ENCODE peak calls at places on chromosomes 1 and 21, in eight cellular contexts. Y is right lobe of liver, C is SK-N-MC, B is MM.1S, V is trophoblast cell, I is mammary epithelial cell, T is H9, P is heart left ventricle. X is an unnamed sample.

GRCh38 chr1:41754540-41754939 is 164.2 kb downstream of the HIVEP3 start:
- DNase-seq in Y (no peak), C (no peak), B (no peak), V (no peak), I (no peak), T (no peak), P (no peak), X (no peak)

GRCh38 chr1:2411801-2412394 is 466 bp downstream of the PEX10 start:
- DNase-seq in Y (peak; percentile 65), C (no peak), B (no peak), V (peak; percentile 14), I (no peak), T (peak; percentile 40), P (no peak), X (no peak)

GRCh38 chr1:37270639-37271038 is 203.7 kb upstream of the ZC3H12A start:
- DNase-seq in Y (no peak), C (no peak), B (no peak), V (no peak), I (no peak), T (no peak), P (no peak), X (no peak)

GRCh38 chr1:216750031-216750627 is 26.9 kb upstream of the ESRRG start:
- DNase-seq in Y (no peak), C (peak; percentile 18), B (peak; percentile 66), V (peak; percentile 22), I (peak; percentile 45), T (peak; percentile 48), P (peak; percentile 15), X (no peak)

GRCh38 chr1:164760585-164760968 is 201.6 kb downstream of the PBX1 start:
- DNase-seq in Y (no peak), C (no peak), B (no peak), V (no peak), I (no peak), T (no peak), P (no peak), X (no peak)

GRCh38 chr21:16318651-16319300 is 589.0 kb downstream of the USP25 start:
- DNase-seq in Y (no peak), C (no peak), B (no peak), V (no peak), I (no peak), T (no peak), P (no peak), X (no peak)

GRCh38 chr1:226542623-226543103 is 5.9 kb upstream of the STUM start:
- DNase-seq in Y (peak; percentile 44), C (no peak), B (no peak), V (no peak), I (no peak), T (no peak), P (peak; percentile 64), X (no peak)

GRCh38 chr1:47189844-47190562 is at the start of gene PDZK1IP1:
- DNase-seq in Y (peak; percentile 74), C (no peak), B (no peak), V (no peak), I (peak; percentile 83), T (peak; percentile 47), P (peak; percentile 48), X (peak; percentile 72)

GRCh38 chr1:173050865-173051264 is at the start of gene TNFSF18:
- DNase-seq in Y (no peak), C (peak; percentile 28), B (no peak), V (no peak), I (peak; percentile 58), T (no peak), P (peak; percentile 26), X (no peak)

GRCh38 chr1:84412316-84412942 is 14.1 kb downstream of the DNASE2B start:
- DNase-seq in Y (no peak), C (no peak), B (no peak), V (peak; percentile 57), I (no peak), T (no peak), P (no peak), X (no peak)

GRCh38 chr1:231748744-231749143 is 122.2 kb downstream of the DISC1 start:
- DNase-seq in Y (no peak), C (no peak), B (no peak), V (no peak), I (no peak), T (no peak), P (no peak), X (no peak)

GRCh38 chr1:46198026-46198826 is at the start of gene POMGNT1:
- DNase-seq in Y (peak; percentile 77), C (no peak), B (peak; percentile 79), V (peak; percentile 37), I (peak; percentile 71), T (peak; percentile 68), P (peak; percentile 72), X (no peak)

GRCh38 chr1:165218666-165219065 is 137.8 kb downstream of the LMX1A start:
- DNase-seq in Y (no peak), C (no peak), B (no peak), V (no peak), I (no peak), T (no peak), P (no peak), X (no peak)

GRCh38 chr1:52558941-52559340 is 6.0 kb upstream of the TUT4 start:
- DNase-seq in Y (no peak), C (no peak), B (no peak), V (no peak), I (no peak), T (no peak), P (no peak), X (no peak)

GRCh38 chr1:169733924-169734323 is at the start of gene SELE:
- DNase-seq in Y (no peak), C (no peak), B (no peak), V (no peak), I (no peak), T (no peak), P (no peak), X (no peak)

GRCh38 chr1:15617874-15618684 is 821 bp downstream of the DDI2 start:
- DNase-seq in Y (peak; percentile 57), C (no peak), B (peak; percentile 54), V (peak; percentile 45), I (peak; percentile 74), T (peak; percentile 35), P (peak; percentile 37), X (peak; percentile 60)

GRCh38 chr1:166136252-166136651 is 30.5 kb downstream of the FAM78B start:
- DNase-seq in Y (no peak), C (no peak), B (no peak), V (no peak), I (no peak), T (no peak), P (no peak), X (no peak)

GRCh38 chr21:42361286-42361685 is 5.0 kb downstream of the TFF1 start:
- DNase-seq in Y (no peak), C (no peak), B (no peak), V (no peak), I (no peak), T (no peak), P (no peak), X (no peak)

GRCh38 chr21:35256468-35256988 is 207.4 kb upstream of the RUNX1 start:
- DNase-seq in Y (peak; percentile 71), C (no peak), B (no peak), V (peak; percentile 68), I (peak; percentile 99), T (no peak), P (peak; percentile 81), X (peak; percentile 94)

GRCh38 chr1:221606216-221606615 is 135.7 kb downstream of the DUSP10 start:
- DNase-seq in Y (no peak), C (no peak), B (no peak), V (no peak), I (no peak), T (no peak), P (no peak), X (no peak)

GRCh38 chr1:57369889-57370288 is 54.0 kb downstream of the DAB1 start:
- DNase-seq in Y (no peak), C (no peak), B (no peak), V (no peak), I (no peak), T (peak; percentile 36), P (no peak), X (no peak)

GRCh38 chr1:40373323-40374283 is at the start of gene SMAP2:
- DNase-seq in Y (peak; percentile 98), C (peak; percentile 44), B (peak; percentile 95), V (peak; percentile 94), I (peak; percentile 95), T (peak; percentile 98), P (peak; percentile 97), X (peak; percentile 77)

GRCh38 chr1:40381268-40382109 is 8.0 kb downstream of the SMAP2 start:
- DNase-seq in Y (no peak), C (no peak), B (peak; percentile 83), V (no peak), I (peak; percentile 37), T (no peak), P (no peak), X (no peak)

GRCh38 chr1:40379785-40380452 is 6.4 kb downstream of the SMAP2 start:
- DNase-seq in Y (no peak), C (peak; percentile 60), B (no peak), V (no peak), I (no peak), T (no peak), P (no peak), X (no peak)

GRCh38 chr1:40380817-40381216 is 7.3 kb downstream of the SMAP2 start:
- DNase-seq in Y (no peak), C (no peak), B (no peak), V (no peak), I (no peak), T (no peak), P (no peak), X (no peak)

GRCh38 chr1:40377512-40377911 is 4.0 kb downstream of the SMAP2 start:
- DNase-seq in Y (no peak), C (no peak), B (no peak), V (no peak), I (no peak), T (no peak), P (no peak), X (no peak)
- H3K27ac ChIP-seq in Y (peak overlapping the region; percentile 26), C (no peak overlapping the region), B (no peak overlapping the region), V (no peak overlapping the region), I (no peak overlapping the region), T (no peak overlapping the region), P (no peak overlapping the region), X (no peak overlapping the region)

GRCh38 chr1:24285231-24285630 is 33.9 kb upstream of the GRHL3 start:
- DNase-seq in Y (no peak), C (no peak), B (no peak), V (no peak), I (peak; percentile 86), T (no peak), P (no peak), X (peak; percentile 73)
- H3K27ac ChIP-seq in Y (no peak overlapping the region), C (no peak overlapping the region), B (no peak overlapping the region), V (no peak overlapping the region), I (peak overlapping the region; percentile 89), T (no peak overlapping the region), P (no peak overlapping the region), X (peak overlapping the region; percentile 93)

GRCh38 chr1:153519242-153519641 is 16.5 kb downstream of the S100A6 start:
- DNase-seq in Y (no peak), C (no peak), B (no peak), V (no peak), I (no peak), T (no peak), P (no peak), X (no peak)
- H3K27ac ChIP-seq in Y (no peak overlapping the region), C (no peak overlapping the region), B (no peak overlapping the region), V (no peak overlapping the region), I (no peak overlapping the region), T (no peak overlapping the region), P (no peak overlapping the region), X (no peak overlapping the region)

DNA sequence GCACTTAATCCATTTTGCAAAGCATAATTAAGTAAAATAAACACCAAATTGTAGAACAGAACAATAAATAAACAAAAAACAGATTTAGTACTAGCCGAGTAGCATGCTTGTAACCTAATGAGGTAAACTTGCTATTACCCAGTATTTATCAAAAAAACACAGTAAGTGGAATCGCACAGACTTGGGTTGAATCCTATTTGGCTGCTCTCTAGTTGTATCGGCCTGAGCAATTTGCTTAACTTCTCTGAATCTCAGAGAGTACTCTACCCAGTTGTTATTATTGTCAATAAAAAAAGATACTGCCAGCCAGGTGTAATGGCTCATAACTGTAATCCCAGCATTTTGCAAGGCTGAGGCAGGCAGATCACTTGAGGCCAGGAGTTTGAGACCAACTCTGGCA is 664.3 kb downstream of the ADGRL2 start:
- DNase-seq in Y (no peak), C (no peak), B (no peak), V (no peak), I (no peak), T (no peak), P (no peak), X (no peak)
- H3K27ac ChIP-seq in Y (peak overlapping the region; percentile 72), C (no peak overlapping the region), B (no peak overlapping the region), V (no peak overlapping the region), I (no peak overlapping the region), T (no peak overlapping the region), P (no peak overlapping the region), X (no peak overlapping the region)

X was measured in epithelial cell of prostate.